ENCODE peak calls at places on chromosomes 5 and 9, in seven cellular contexts. G, J, T, F, L, C and W are unnamed samples.

GRCh38 chr9:37032713-37033112 is 1.4 kb downstream of the PAX5 start:
- DNase-seq in G (no peak), J (no peak), T (no peak), F (no peak), L (no peak), C (no peak), W (no peak)

GRCh38 chr5:162488077-162488476 is 420.5 kb downstream of the GABRG2 start:
- DNase-seq in G (no peak), J (no peak), T (no peak), F (no peak), L (no peak), C (no peak), W (peak)

GRCh38 chr9:8346291-8346690 is 546.7 kb upstream of the DMAC1 start:
- DNase-seq in G (no peak), J (no peak), T (no peak), F (no peak), L (no peak), C (no peak), W (no peak)

GRCh38 chr9:21974542-21975409 is 19.4 kb downstream of the CDKN2A start:
- DNase-seq in G (no peak), J (no peak), T (peak), F (no peak), L (peak), C (peak), W (peak)

GRCh38 chr9:92964981-92965758 is 17.8 kb downstream of the FGD3 start:
- DNase-seq in G (no peak), J (no peak), T (peak), F (peak), L (no peak), C (peak), W (no peak)

GRCh38 chr9:37200572-37201005 is 80.2 kb downstream of the ZCCHC7 start:
- DNase-seq in G (no peak), J (no peak), T (no peak), F (no peak), L (no peak), C (peak), W (peak)

GRCh38 chr9:70412678-70413426 is 1.6 kb downstream of the KLF9 start:
- DNase-seq in G (no peak), J (peak), T (peak), F (peak), L (peak), C (peak), W (peak)

GRCh38 chr9:97811534-97812246 is 41.3 kb upstream of the FOXE1 start:
- DNase-seq in G (no peak), J (no peak), T (no peak), F (no peak), L (no peak), C (no peak), W (peak)

GRCh38 chr5:143649869-143650268 is 162.1 kb upstream of the HMHB1 start:
- DNase-seq in G (no peak), J (no peak), T (no peak), F (no peak), L (no peak), C (no peak), W (no peak)

GRCh38 chr5:146606838-146607237 is 90.8 kb upstream of the GPR151 start:
- DNase-seq in G (no peak), J (no peak), T (no peak), F (no peak), L (no peak), C (no peak), W (no peak)

GRCh38 chr9:93210974-93211653 is 27.2 kb downstream of the WNK2 start:
- DNase-seq in G (no peak), J (no peak), T (no peak), F (no peak), L (no peak), C (no peak), W (no peak)

GRCh38 chr9:19087601-19088000 is 15.1 kb downstream of the HAUS6 start:
- DNase-seq in G (no peak), J (no peak), T (no peak), F (no peak), L (no peak), C (no peak), W (no peak)

GRCh38 chr9:95313010-95313498 is 4.5 kb downstream of the FANCC start:
- DNase-seq in G (peak), J (no peak), T (peak), F (peak), L (peak), C (peak), W (peak)

GRCh38 chr5:639253-639530 is 27.1 kb downstream of the CEP72 start:
- DNase-seq in G (no peak), J (no peak), T (no peak), F (no peak), L (no peak), C (no peak), W (no peak)

GRCh38 chr5:134224905-134225779 is 731 bp downstream of the PPP2CA start:
- DNase-seq in G (no peak), J (peak), T (peak), F (peak), L (peak), C (peak), W (peak)